ENCODE peak calls at places on chromosomes 13 and 19, in seven cellular contexts. C, M, D, A, Z, L and K are unnamed samples.

GRCh38 chr19:15154002-15154612 is 46.7 kb downstream of the NOTCH3 start:
- DNase-seq in C (peak; percentile 56), L (no peak), D (no peak), M (peak; percentile 48), A (no peak), Z (peak; percentile 54), K (peak; percentile 25)

GRCh38 chr13:55554741-55555140 is 1586.0 kb upstream of the PRR20A start:
- DNase-seq in Z (no peak), L (no peak), A (no peak), M (no peak), C (no peak), D (no peak), K (peak; percentile 65)

GRCh38 chr13:66347718-66348117 is 882.4 kb downstream of the PCDH9 start:
- DNase-seq in A (no peak), M (no peak), C (no peak), L (no peak), Z (no peak), D (no peak), K (no peak)

GRCh38 chr13:111178417-111178816 is 63.3 kb downstream of the ARHGEF7 start:
- DNase-seq in M (no peak), A (no peak), C (no peak), D (no peak), L (no peak), Z (no peak), K (no peak)

GRCh38 chr13:31050486-31051400 is 111.0 kb downstream of the HSPH1 start:
- DNase-seq in L (no peak), Z (peak; percentile 20), M (no peak), C (no peak), D (no peak), A (no peak), K (no peak)

GRCh38 chr13:107301724-107302374 is 733.9 kb upstream of the ARGLU1 start:
- DNase-seq in M (no peak), L (no peak), C (no peak), A (no peak), D (no peak), Z (peak; percentile 50), K (peak; percentile 6)

GRCh38 chr19:34370983-34371382 is 6.0 kb downstream of the GPI start:
- DNase-seq in Z (no peak), D (no peak), L (no peak), A (no peak), C (no peak), M (no peak), K (no peak)

GRCh38 chr19:6233827-6234511 is 45.8 kb downstream of the MLLT1 start:
- DNase-seq in L (no peak), M (no peak), C (no peak), A (no peak), Z (no peak), D (peak; percentile 89), K (peak; percentile 73)

GRCh38 chr13:20901668-20902437 is 693 bp downstream of the XPO4 start:
- DNase-seq in M (peak; percentile 54), C (peak; percentile 42), Z (peak; percentile 52), L (peak; percentile 25), D (peak; percentile 79), A (no peak), K (peak; percentile 33)

GRCh38 chr19:47075941-47076340 is 27.5 kb upstream of the TMEM160 start:
- DNase-seq in A (no peak), Z (no peak), C (no peak), L (no peak), M (no peak), D (no peak), K (peak; percentile 73)

GRCh38 chr19:48371367-48371766 is 7.2 kb downstream of the SYNGR4 start:
- DNase-seq in M (no peak), C (no peak), A (no peak), Z (no peak), L (no peak), D (no peak), K (no peak)

GRCh38 chr19:49157445-49158224 is at the start of gene TRPM4:
- DNase-seq in Z (peak; percentile 96), A (peak; percentile 50), D (peak; percentile 86), C (peak; percentile 94), M (peak; percentile 67), L (peak; percentile 89), K (peak; percentile 80)

GRCh38 chr19:681029-681626 is 4.9 kb downstream of the FSTL3 start:
- DNase-seq in L (no peak), D (peak; percentile 93), M (peak; percentile 96), A (no peak), C (peak; percentile 93), Z (peak; percentile 94), K (no peak)

GRCh38 chr19:15779756-15780476 is 7.5 kb upstream of the OR10H5 start:
- DNase-seq in L (no peak), D (no peak), M (no peak), A (peak; percentile 86), C (peak; percentile 66), Z (no peak), K (peak; percentile 96)

GRCh38 chr19:49133621-49134454 is 14.5 kb downstream of the PPFIA3 start:
- DNase-seq in L (no peak), Z (peak; percentile 67), D (no peak), M (peak; percentile 68), A (no peak), C (peak; percentile 67), K (no peak)

GRCh38 chr13:39144941-39145533 is 106.8 kb downstream of the NHLRC3 start:
- DNase-seq in A (peak; percentile 1), C (peak; percentile 72), L (peak; percentile 13), M (peak; percentile 18), Z (peak; percentile 82), D (no peak), K (peak; percentile 46)

GRCh38 chr13:60099631-60100420 is 63.9 kb downstream of the DIAPH3 start:
- DNase-seq in M (no peak), Z (no peak), L (no peak), A (no peak), D (no peak), C (no peak), K (no peak)

GRCh38 chr13:77389617-77389984 is 62.7 kb upstream of the MYCBP2 start:
- DNase-seq in Z (no peak), A (no peak), M (no peak), D (no peak), L (no peak), C (no peak), K (no peak)

GRCh38 chr19:45069056-45069455 is 7.2 kb downstream of the ZNF296 start:
- DNase-seq in C (peak; percentile 39), L (no peak), A (no peak), Z (peak; percentile 33), D (no peak), M (no peak), K (peak; percentile 66)

GRCh38 chr13:36998624-36999041 is 507 bp downstream of the ALG5 start:
- DNase-seq in D (peak; percentile 89), Z (peak; percentile 47), C (peak; percentile 26), A (no peak), M (peak; percentile 25), L (peak; percentile 24), K (no peak)

GRCh38 chr19:7743425-7743841 is 3.9 kb downstream of the CD209 start:
- DNase-seq in C (no peak), D (peak; percentile 51), M (peak; percentile 43), L (no peak), A (no peak), Z (no peak), K (no peak)

GRCh38 chr19:4053423-4054324 is 13.0 kb downstream of the ZBTB7A start:
- DNase-seq in Z (no peak), L (no peak), C (no peak), M (no peak), A (no peak), D (peak; percentile 80), K (no peak)

GRCh38 chr13:30017880-30018279 is 167.5 kb upstream of the UBL3 start:
- DNase-seq in A (no peak), L (no peak), Z (peak; percentile 65), D (no peak), M (no peak), C (no peak), K (no peak)

GRCh38 chr19:19259741-19260140 is 13.4 kb downstream of the TM6SF2 start:
- DNase-seq in A (peak; percentile 29), Z (peak; percentile 56), C (peak; percentile 48), L (no peak), D (no peak), M (no peak), K (peak; percentile 61)

GRCh38 chr19:9857920-9858746 is 23.0 kb downstream of the PIN1 start:
- DNase-seq in A (no peak), Z (no peak), M (no peak), C (no peak), D (peak; percentile 71), L (no peak), K (no peak)

GRCh38 chr19:53157601-53158000 is 1.3 kb downstream of the ZNF347 start:
- DNase-seq in M (no peak), L (no peak), A (no peak), C (peak; percentile 36), D (no peak), Z (peak; percentile 61), K (peak; percentile 65)

GRCh38 chr13:49371943-49372636 is 71.8 kb downstream of the CAB39L start:
- DNase-seq in A (no peak), Z (no peak), C (no peak), L (no peak), M (no peak), D (no peak), K (no peak)

GRCh38 chr19:38009650-38010229 is 102.7 kb downstream of the SIPA1L3 start:
- DNase-seq in C (no peak), M (no peak), L (no peak), A (no peak), Z (no peak), D (no peak), K (no peak)

GRCh38 chr19:50896591-50897190 is 14.5 kb downstream of the KLK4 start:
- DNase-seq in L (no peak), A (no peak), C (no peak), D (peak; percentile 83), Z (no peak), M (peak; percentile 33), K (no peak)

GRCh38 chr19:33703821-33704220 is 82.1 kb downstream of the CHST8 start:
- DNase-seq in C (no peak), Z (no peak), D (peak; percentile 59), A (no peak), M (no peak), L (no peak), K (no peak)

GRCh38 chr13:84417426-84417825 is 535.2 kb upstream of the SLITRK1 start:
- DNase-seq in D (no peak), M (no peak), Z (no peak), C (no peak), L (no peak), A (no peak), K (no peak)

GRCh38 chr13:106958690-106959089 is 390.8 kb upstream of the ARGLU1 start:
- DNase-seq in A (no peak), D (no peak), Z (no peak), L (no peak), C (no peak), M (no peak), K (no peak)

GRCh38 chr19:28358604-28359003 is 854.3 kb downstream of the UQCRFS1 start:
- DNase-seq in A (no peak), Z (peak; percentile 14), D (no peak), M (no peak), C (no peak), L (no peak), K (no peak)

GRCh38 chr19:13784731-13785452 is 10.4 kb upstream of the ZSWIM4 start:
- DNase-seq in L (peak; percentile 40), A (peak; percentile 17), Z (peak; percentile 81), D (peak; percentile 91), M (peak; percentile 85), C (peak; percentile 70), K (peak; percentile 46)

GRCh38 chr13:27967203-27967735 is 1.8 kb downstream of the CDX2 start:
- DNase-seq in Z (no peak), L (no peak), C (no peak), A (no peak), M (no peak), D (no peak), K (no peak)

GRCh38 chr13:41587490-41587889 is 130.1 kb downstream of the RGCC start:
- DNase-seq in Z (peak; percentile 24), A (no peak), M (peak; percentile 15), C (no peak), L (no peak), D (no peak), K (no peak)

GRCh38 chr13:98385591-98385990 is 191.3 kb downstream of the STK24 start:
- DNase-seq in M (no peak), Z (no peak), C (no peak), L (no peak), D (no peak), A (no peak), K (no peak)

GRCh38 chr19:15187026-15188007 is 13.5 kb downstream of the NOTCH3 start:
- DNase-seq in Z (no peak), L (no peak), M (no peak), D (no peak), C (peak; percentile 82), A (no peak), K (no peak)